ENCODE peak calls at places on chromosome 6, in ten cellular contexts. A is colonic mucosa, R is psoas muscle, U is brain microvascular endothelial cell, W is epithelial cell of proximal tubule, G is thoracic aorta, E is small intestine, I is stomach, X is neuronal stem cell, B is fibroblast of lung. S is an unnamed sample.

GRCh38 chr6:156955494-156956183 is 178.5 kb downstream of the ARID1B start:
- DNase-seq in A (peak), R (peak), U (no peak), W (no peak), G (no peak), E (peak), I (peak), X (no peak), B (no peak), S (peak)

GRCh38 chr6:105600342-105601293 is 197.7 kb upstream of the PREP start:
- DNase-seq in A (no peak), R (no peak), U (peak), W (no peak), G (no peak), E (no peak), I (no peak), X (no peak), B (peak), S (no peak)

GRCh38 chr6:113755449-113756289 is 101.5 kb upstream of the MARCKS start:
- DNase-seq in A (no peak), R (no peak), U (no peak), W (no peak), G (no peak), E (no peak), I (no peak), X (no peak), B (no peak), S (no peak)

GRCh38 chr6:125222531-125223455 is 69.2 kb downstream of the TPD52L1 start:
- DNase-seq in A (no peak), R (no peak), U (no peak), W (no peak), G (no peak), E (no peak), I (no peak), X (no peak), B (no peak), S (no peak)

GRCh38 chr6:28661097-28661713 is 135.5 kb downstream of the GPX5 start:
- DNase-seq in A (no peak), R (no peak), U (no peak), W (no peak), G (no peak), E (no peak), I (no peak), X (no peak), B (no peak), S (no peak)

GRCh38 chr6:90121982-90122381 is 174.7 kb downstream of the BACH2 start:
- DNase-seq in A (no peak), R (peak), U (no peak), W (no peak), G (no peak), E (no peak), I (no peak), X (no peak), B (peak), S (no peak)

GRCh38 chr6:158572653-158573541 is 13.0 kb downstream of the TMEM181 start:
- DNase-seq in A (no peak), R (peak), U (no peak), W (no peak), G (no peak), E (no peak), I (no peak), X (no peak), B (no peak), S (no peak)

GRCh38 chr6:7140631-7141366 is 33.0 kb downstream of the RREB1 start:
- DNase-seq in A (peak), R (peak), U (peak), W (no peak), G (peak), E (peak), I (peak), X (peak), B (peak), S (peak)

GRCh38 chr6:42694586-42694985 is 27.8 kb downstream of the PRPH2 start:
- DNase-seq in A (no peak), R (no peak), U (peak), W (no peak), G (no peak), E (no peak), I (no peak), X (no peak), B (peak), S (no peak)

GRCh38 chr6:160912411-160912810 is 79.2 kb upstream of the MAP3K4 start:
- DNase-seq in A (no peak), R (no peak), U (no peak), W (peak), G (no peak), E (no peak), I (no peak), X (no peak), B (no peak), S (no peak)

GRCh38 chr6:146352163-146352562 is 191.5 kb upstream of the RAB32 start:
- DNase-seq in A (no peak), R (no peak), U (no peak), W (no peak), G (no peak), E (no peak), I (no peak), X (no peak), B (no peak), S (no peak)

GRCh38 chr6:128507337-128508310 is 12.8 kb downstream of the PTPRK start:
- DNase-seq in A (peak), R (no peak), U (peak), W (no peak), G (no peak), E (peak), I (no peak), X (no peak), B (peak), S (no peak)

GRCh38 chr6:116764557-116764960 is 960 bp downstream of the FAM162B start:
- DNase-seq in A (no peak), R (peak), U (peak), W (no peak), G (no peak), E (no peak), I (no peak), X (peak), B (no peak), S (no peak)

GRCh38 chr6:52503344-52503747 is 73.5 kb downstream of the TRAM2 start:
- DNase-seq in A (no peak), R (no peak), U (no peak), W (no peak), G (no peak), E (no peak), I (no peak), X (no peak), B (peak), S (no peak)

GRCh38 chr6:146944809-146945208 is 259.4 kb upstream of the STXBP5 start:
- DNase-seq in A (no peak), R (no peak), U (no peak), W (no peak), G (no peak), E (no peak), I (no peak), X (no peak), B (no peak), S (no peak)

GRCh38 chr6:34174846-34175399 is 29.0 kb upstream of the GRM4 start:
- DNase-seq in A (no peak), R (no peak), U (no peak), W (no peak), G (no peak), E (no peak), I (peak), X (no peak), B (no peak), S (no peak)
- H3K4me3 ChIP-seq in A (no peak), R (no peak), U (no peak), W (no peak), G (no peak), E (no peak), I (no peak), X (no peak), B (no peak), S (no peak)

GRCh38 chr6:108874470-108875160 is 26.4 kb downstream of the ARMC2 start:
- DNase-seq in A (no peak), R (no peak), U (peak), W (no peak), G (no peak), E (peak), I (no peak), X (no peak), B (peak), S (no peak)
- H3K4me3 ChIP-seq in A (no peak), R (no peak), U (no peak), W (no peak), G (peak), E (no peak), I (no peak), X (no peak), B (no peak), S (no peak)

GRCh38 chr6:79737172-79737571 is 106.0 kb downstream of the SH3BGRL2 start:
- DNase-seq in A (peak), R (no peak), U (no peak), W (no peak), G (no peak), E (peak), I (no peak), X (no peak), B (peak), S (no peak)
- H3K4me3 ChIP-seq in A (no peak), R (no peak), U (no peak), W (peak), G (peak), E (no peak), I (peak), X (no peak), B (peak), S (no peak)

GRCh38 chr6:166542580-166542912 is 43.9 kb downstream of the RAMACL start:
- DNase-seq in A (peak), R (no peak), U (no peak), W (no peak), G (no peak), E (peak), I (peak), X (no peak), B (peak), S (peak)

GRCh38 chr6:166543603-166544293 is 42.7 kb downstream of the RAMACL start:
- DNase-seq in A (no peak), R (no peak), U (no peak), W (no peak), G (no peak), E (no peak), I (no peak), X (no peak), B (no peak), S (no peak)

GRCh38 chr6:166540631-166541331 is 45.7 kb downstream of the RAMACL start:
- DNase-seq in A (no peak), R (no peak), U (no peak), W (no peak), G (no peak), E (peak), I (peak), X (no peak), B (peak), S (peak)

GRCh38 chr6:166541876-166542579 is 44.5 kb downstream of the RAMACL start:
- DNase-seq in A (no peak), R (no peak), U (no peak), W (no peak), G (no peak), E (peak), I (no peak), X (no peak), B (no peak), S (no peak)

DNA sequence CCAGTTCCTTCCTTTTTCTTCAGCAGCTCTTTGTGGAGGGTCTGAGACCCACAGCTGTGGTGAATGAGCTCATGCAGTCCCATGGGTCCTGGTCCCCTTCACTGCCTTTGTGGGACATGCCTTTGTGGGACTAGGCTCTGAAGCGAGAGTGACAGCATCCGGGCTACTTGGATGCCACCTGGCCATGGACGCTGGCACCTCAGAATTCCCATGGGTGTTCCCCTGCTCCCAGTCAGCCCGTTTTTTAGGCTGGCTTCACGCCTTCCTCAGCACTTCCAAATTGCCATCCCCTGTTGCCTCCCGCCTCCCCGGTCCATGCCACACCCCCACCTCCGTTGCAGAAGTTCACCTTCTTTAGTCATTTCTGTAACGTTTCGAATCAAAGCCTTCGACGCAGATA is 45.1 kb downstream of the RAMACL start:
- DNase-seq in A (no peak), R (no peak), U (no peak), W (no peak), G (no peak), E (no peak), I (no peak), X (no peak), B (no peak), S (no peak)
- H3K4me3 ChIP-seq in A (no peak), R (peak), U (no peak), W (no peak), G (peak), E (no peak), I (peak), X (no peak), B (no peak), S (no peak)

DNA sequence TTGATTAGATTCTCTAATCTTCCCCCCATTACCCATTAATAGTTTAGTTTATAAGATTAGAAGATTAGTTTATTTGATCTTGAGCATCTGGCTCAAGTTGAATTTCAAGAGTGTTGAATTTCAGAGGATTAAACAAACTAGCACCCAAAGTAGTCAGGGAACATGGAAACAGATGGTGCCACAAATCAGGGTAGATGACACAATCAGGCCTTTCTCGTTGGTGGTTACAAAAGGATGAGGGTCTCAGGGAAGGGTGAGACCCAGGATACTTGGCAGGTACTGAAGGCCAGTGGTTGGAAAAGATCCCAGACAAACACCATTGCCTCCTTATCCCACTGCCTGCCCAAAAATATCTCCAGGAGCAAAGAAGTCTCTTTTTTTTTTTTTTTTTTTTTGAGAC is 29.5 kb upstream of the ADGRF1 start:
- DNase-seq in A (no peak), R (no peak), U (no peak), W (no peak), G (no peak), E (no peak), I (no peak), X (no peak), B (no peak), S (no peak)
- H3K4me3 ChIP-seq in A (no peak), R (no peak), U (no peak), W (no peak), G (no peak), E (no peak), I (no peak), X (no peak), B (no peak), S (no peak)

GRCh38 chr6:43922423-43923375 is 152.7 kb downstream of the VEGFA start:
- DNase-seq in A (no peak), R (no peak), U (no peak), W (no peak), G (no peak), E (no peak), I (no peak), X (no peak), B (no peak), S (no peak)

GRCh38 chr6:43923376-43924221 is 153.6 kb downstream of the VEGFA start:
- DNase-seq in A (no peak), R (no peak), U (peak), W (no peak), G (no peak), E (no peak), I (no peak), X (no peak), B (peak), S (no peak)

GRCh38 chr6:43921548-43922422 is 151.8 kb downstream of the VEGFA start:
- DNase-seq in A (no peak), R (no peak), U (no peak), W (no peak), G (no peak), E (no peak), I (no peak), X (no peak), B (no peak), S (no peak)

GRCh38 chr6:43926644-43927524 is 156.9 kb downstream of the VEGFA start:
- DNase-seq in A (peak), R (no peak), U (peak), W (peak), G (no peak), E (peak), I (peak), X (peak), B (peak), S (peak)

DNA sequence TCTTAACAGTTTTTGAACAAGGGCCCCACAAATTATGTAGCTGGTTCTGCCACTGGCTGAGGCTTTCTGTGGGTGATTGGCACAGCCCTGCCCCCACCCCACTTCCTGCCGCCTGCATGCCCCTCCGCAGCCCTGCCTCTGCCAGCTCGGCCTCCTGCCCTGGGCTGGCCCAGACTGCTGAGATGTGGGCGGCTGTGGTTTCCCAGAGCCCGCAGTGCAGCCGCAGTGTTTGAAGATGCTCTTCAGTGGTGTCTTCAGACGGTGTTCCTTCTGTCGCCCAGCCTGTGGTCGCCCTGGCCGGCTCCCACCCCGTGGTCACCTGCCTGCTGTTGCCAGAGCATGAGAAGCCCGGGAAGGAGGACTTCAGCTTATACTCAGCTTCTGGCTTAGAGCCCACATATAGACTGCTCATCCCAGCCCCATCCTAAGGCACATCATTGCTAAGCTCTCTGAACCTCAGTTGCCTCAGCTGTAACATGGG is 154.3 kb downstream of the VEGFA start:
- DNase-seq in A (no peak), R (no peak), U (no peak), W (no peak), G (no peak), E (no peak), I (peak), X (no peak), B (peak), S (no peak)
- H3K4me3 ChIP-seq in A (no peak), R (no peak), U (no peak), W (no peak), G (peak), E (no peak), I (no peak), X (no peak), B (no peak), S (no peak)

S was measured in body of pancreas.